ENCODE peak calls at places on chromosomes 5 and 9, in seven cellular contexts. H, B, U, X, V, D and N are unnamed samples. For H3K36me3, the result is how much of the 10 kb centered on the place peaks cover.

GRCh38 chr9:97703437-97704326 is 6.5 kb upstream of the XPA start:
- DNase-seq in H (no peak), D (no peak), X (no peak), B (peak), V (no peak), U (no peak), N (no peak)

GRCh38 chr9:13396418-13396817 is 116.9 kb upstream of the MPDZ start:
- DNase-seq in D (no peak), X (no peak), V (no peak), B (no peak), U (no peak), H (no peak), N (no peak)

GRCh38 chr5:72363146-72363802 is 43.1 kb downstream of the PTCD2 start:
- DNase-seq in V (no peak), B (no peak), D (no peak), H (no peak), X (no peak), U (no peak), N (no peak)

GRCh38 chr9:98074119-98074990 is 17.8 kb downstream of the NANS start:
- DNase-seq in U (peak), D (peak), X (peak), B (no peak), H (peak), V (peak), N (no peak)

GRCh38 chr5:100131161-100131560 is 404.0 kb upstream of the FAM174A start:
- DNase-seq in X (no peak), V (no peak), D (no peak), B (no peak), U (no peak), H (no peak), N (no peak)

GRCh38 chr9:134663753-134664415 is 22.3 kb downstream of the COL5A1 start:
- DNase-seq in D (no peak), B (no peak), X (no peak), V (no peak), H (no peak), U (no peak), N (no peak)

GRCh38 chr9:115691686-115692085 is 461.9 kb upstream of the PAPPA start:
- DNase-seq in D (no peak), H (no peak), B (no peak), V (no peak), X (no peak), U (no peak), N (no peak)

GRCh38 chr5:1555011-1555807 is 31.4 kb upstream of the LPCAT1 start:
- DNase-seq in D (no peak), V (peak), U (peak), X (no peak), B (no peak), H (peak), N (no peak)

GRCh38 chr9:34651876-34652602 is at the start of gene IL11RA:
- DNase-seq in V (peak), H (peak), U (peak), X (peak), D (peak), B (no peak), N (peak)

GRCh38 chr9:20481437-20481836 is 140.9 kb downstream of the MLLT3 start:
- DNase-seq in V (no peak), H (no peak), U (no peak), B (no peak), D (no peak), X (no peak), N (no peak)

GRCh38 chr9:115591584-115591984 is 473.6 kb upstream of the TNC start:
- DNase-seq in B (peak), H (peak), D (no peak), V (peak), U (peak), X (peak), N (peak)

GRCh38 chr5:28397502-28397941 is 1359.1 kb upstream of the CDH9 start:
- DNase-seq in V (no peak), H (no peak), U (no peak), B (no peak), D (no peak), X (no peak), N (no peak)

GRCh38 chr9:117253256-117253655 is 161.6 kb downstream of the ASTN2 start:
- DNase-seq in X (no peak), D (no peak), B (no peak), U (no peak), V (no peak), H (no peak), N (no peak)

GRCh38 chr9:106859957-106860715 is 2.8 kb upstream of the ZNF462 start:
- DNase-seq in D (no peak), X (no peak), H (peak), U (peak), V (no peak), B (no peak), N (peak)

GRCh38 chr5:179870403-179870903 is 11.8 kb upstream of the MRNIP start:
- DNase-seq in D (peak), U (peak), X (peak), H (no peak), B (no peak), V (peak), N (no peak)

GRCh38 chr5:27911216-27911615 is 872.8 kb upstream of the CDH9 start:
- DNase-seq in V (no peak), H (no peak), B (no peak), X (no peak), U (no peak), D (no peak), N (no peak)

GRCh38 chr5:108765647-108766046 is 17.9 kb downstream of the FER start:
- DNase-seq in X (no peak), B (no peak), U (no peak), V (no peak), H (no peak), D (no peak), N (no peak)

GRCh38 chr9:73402081-73403028 is 250.7 kb downstream of the ANXA1 start:
- DNase-seq in U (no peak), B (no peak), V (no peak), X (no peak), D (peak), H (no peak), N (no peak)

GRCh38 chr9:132827366-132827765 is 50.7 kb downstream of the AK8 start:
- DNase-seq in H (no peak), V (no peak), B (no peak), U (no peak), X (no peak), D (no peak), N (no peak)

GRCh38 chr5:134466241-134467069 is 54.8 kb upstream of the CDKN2AIPNL start:
- DNase-seq in U (peak), H (peak), B (no peak), D (peak), V (peak), X (peak), N (peak)

GRCh38 chr5:73793911-73794310 is 167.9 kb downstream of the ARHGEF28 start:
- DNase-seq in U (no peak), B (no peak), H (no peak), V (no peak), X (no peak), D (no peak), N (no peak)

GRCh38 chr9:106784076-106784475 is 78.9 kb upstream of the ZNF462 start:
- DNase-seq in B (no peak), U (no peak), X (no peak), D (no peak), H (no peak), V (no peak), N (no peak)

GRCh38 chr5:100595152-100595811 is 60.1 kb downstream of the FAM174A start:
- DNase-seq in B (no peak), H (peak), D (no peak), U (no peak), V (no peak), X (peak), N (no peak)

GRCh38 chr5:150497274-150497988 is 10.5 kb upstream of the NDST1 start:
- DNase-seq in X (peak), B (no peak), U (no peak), H (no peak), V (no peak), D (no peak), N (no peak)

GRCh38 chr9:79254900-79255651 is 316.7 kb upstream of the TLE4 start:
- DNase-seq in X (no peak), B (no peak), D (no peak), V (no peak), U (no peak), H (no peak), N (no peak)

GRCh38 chr5:81552844-81553569 is 159.1 kb upstream of the ACOT12 start:
- DNase-seq in X (no peak), U (no peak), H (no peak), B (no peak), V (no peak), D (no peak), N (no peak)

GRCh38 chr5:139210585-139210984 is 12.4 kb upstream of the SIL1 start:
- DNase-seq in H (no peak), B (no peak), U (no peak), D (peak), X (no peak), V (no peak), N (no peak)

DNA sequence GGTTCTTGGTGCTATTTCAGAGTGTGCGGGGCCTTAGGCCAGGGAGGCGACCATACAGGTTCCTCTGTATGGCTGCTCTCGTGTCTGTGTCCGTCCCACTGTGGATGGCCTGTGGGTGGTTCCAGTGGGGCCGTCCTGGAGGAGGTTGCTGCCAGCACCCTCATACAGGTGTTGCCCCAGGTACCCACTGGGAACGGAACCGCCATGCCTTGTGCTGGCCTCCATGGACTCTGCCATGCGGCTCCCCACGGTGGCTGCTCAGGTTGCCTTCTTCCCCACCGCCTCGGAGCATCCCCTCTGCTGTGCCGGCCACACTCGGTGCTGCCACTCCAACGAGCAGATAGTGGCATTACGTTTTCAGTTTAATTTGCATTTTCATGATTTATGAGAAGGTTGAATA is 129.3 kb upstream of the CACNA1B start:
- DNase-seq in U (no peak), B (no peak), X (no peak), V (no peak), H (no peak), D (no peak), N (no peak)
- H3K36me3 ChIP-seq in U (under half), B (under half), X (under half), V (half or more), H (under half), D (under half), N (half or more)

GRCh38 chr9:91714020-91714721 is 235.9 kb downstream of the ROR2 start:
- DNase-seq in V (peak), U (peak), D (peak), X (peak), B (no peak), H (peak), N (peak)
- TF ChIP-seq POLR2AphosphoS5 in V (no peak), U (peak), D (peak), X (no peak), B (no peak), H (no peak), N (no peak)

GRCh38 chr9:69234683-69235082 is 60.6 kb downstream of the TJP2 start:
- DNase-seq in B (no peak), U (no peak), V (no peak), D (no peak), X (no peak), H (no peak), N (no peak)
- H3K36me3 ChIP-seq in B (under half), U (half or more), V (under half), D (under half), X (half or more), H (under half), N (half or more)

DNA sequence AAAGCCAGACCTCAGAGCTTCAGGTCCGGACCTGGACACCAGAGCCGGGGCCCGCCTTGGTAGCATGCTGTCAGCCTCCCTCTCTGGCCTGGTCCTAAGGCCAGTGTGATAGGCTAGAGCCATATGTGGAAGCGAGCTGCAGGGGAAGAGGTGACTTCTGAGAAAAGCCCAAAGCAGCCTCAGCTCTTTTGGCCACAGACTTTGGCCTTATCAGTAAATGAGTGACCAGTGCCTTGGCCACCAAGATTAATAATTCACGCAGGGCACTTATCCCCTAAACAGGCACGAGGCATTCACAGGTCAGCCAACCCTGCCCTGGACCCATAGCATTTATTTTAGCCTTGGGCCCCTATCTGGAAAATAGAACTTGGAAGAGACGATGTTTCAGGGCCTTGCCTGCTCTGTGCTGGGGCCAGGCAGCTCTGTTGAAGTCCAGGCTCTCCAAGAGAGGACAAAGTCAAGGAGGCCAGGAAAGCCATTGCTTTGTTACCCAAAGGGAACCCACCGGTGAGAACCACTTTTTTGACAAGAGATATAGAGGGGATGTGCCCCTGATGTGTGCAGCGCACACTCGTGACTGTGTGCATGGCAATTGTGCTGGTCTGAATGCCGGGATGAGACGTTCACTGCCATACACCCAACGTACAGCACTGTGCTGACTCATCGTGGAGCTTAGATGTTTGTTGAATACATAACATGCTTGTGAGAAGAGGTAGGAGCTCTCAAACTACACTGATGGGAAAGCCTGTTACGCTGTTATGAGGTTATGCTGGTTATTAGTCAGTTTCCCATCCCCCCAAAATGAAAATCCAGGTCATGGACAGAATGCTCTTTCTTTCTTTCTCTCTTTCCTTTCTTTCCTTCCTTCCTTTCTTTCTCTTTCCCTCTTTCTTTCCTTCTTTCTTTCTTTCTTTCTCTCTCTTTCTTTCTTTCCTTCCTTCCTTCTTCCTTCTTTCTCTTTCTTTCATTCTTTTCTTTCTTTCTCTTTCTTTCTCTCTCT is 5.0 kb upstream of the SLC34A1 start:
- DNase-seq in H (no peak), U (no peak), X (no peak), D (no peak), B (no peak), V (peak), N (no peak)
- TF ChIP-seq POLR2AphosphoS5 in H (no peak), U (no peak), X (no peak), D (no peak), B (no peak), V (no peak), N (no peak)

GRCh38 chr5:38616061-38616460 is 59.6 kb upstream of the LIFR start:
- DNase-seq in B (no peak), D (no peak), X (no peak), V (no peak), U (no peak), H (no peak), N (no peak)
- H3K36me3 ChIP-seq in B (under half), D (under half), X (under half), V (under half), U (under half), H (under half), N (under half)

GRCh38 chr5:40166757-40167156 is 513.0 kb upstream of the PTGER4 start:
- DNase-seq in U (no peak), V (no peak), B (no peak), X (no peak), D (no peak), H (no peak), N (no peak)
- TF ChIP-seq POLR2AphosphoS5 in U (no peak), V (no peak), B (no peak), X (no peak), D (no peak), H (no peak), N (no peak)